ENCODE peak calls at places on chromosome X, in seven cellular contexts. One of them, this sample, is unnamed.

GRCh38 chrX:7941390-7942042 is 14.3 kb upstream of the PNPLA4 start:
- DNase-seq in sigmoid colon: no peak
- DNase-seq in BE2C: no peak
- DNase-seq in GM13976: no peak
- DNase-seq in AG04450: no peak
- DNase-seq in CD4-positive, alpha-beta T cell: no peak
- DNase-seq in cardiac fibroblast: peak
- DNase-seq in this sample: no peak

GRCh38 chrX:78693547-78693946 is 34.4 kb upstream of the RTL3 start:
- DNase-seq in sigmoid colon: no peak
- DNase-seq in BE2C: no peak
- DNase-seq in cardiac fibroblast: no peak
- DNase-seq in AG04450: no peak
- DNase-seq in CD4-positive, alpha-beta T cell: no peak
- DNase-seq in GM13976: no peak
- DNase-seq in this sample: no peak

GRCh38 chrX:9555354-9555753 is 90.5 kb downstream of the TBL1X start:
- DNase-seq in GM13976: no peak
- DNase-seq in sigmoid colon: no peak
- DNase-seq in cardiac fibroblast: no peak
- DNase-seq in AG04450: no peak
- DNase-seq in CD4-positive, alpha-beta T cell: no peak
- DNase-seq in BE2C: no peak
- DNase-seq in this sample: peak

GRCh38 chrX:24682739-24683432 is 10.8 kb upstream of the POLA1 start:
- DNase-seq in sigmoid colon: no peak
- DNase-seq in GM13976: no peak
- DNase-seq in BE2C: no peak
- DNase-seq in AG04450: no peak
- DNase-seq in CD4-positive, alpha-beta T cell: no peak
- DNase-seq in cardiac fibroblast: no peak
- DNase-seq in this sample: no peak

GRCh38 chrX:136147966-136148365 is 633 bp downstream of the FHL1 start:
- DNase-seq in CD4-positive, alpha-beta T cell: no peak
- DNase-seq in sigmoid colon: peak
- DNase-seq in BE2C: peak
- DNase-seq in AG04450: no peak
- DNase-seq in cardiac fibroblast: no peak
- DNase-seq in GM13976: no peak
- DNase-seq in this sample: no peak

GRCh38 chrX:150572206-150572605 is 3.8 kb downstream of the MTM1 start:
- DNase-seq in cardiac fibroblast: no peak
- DNase-seq in AG04450: no peak
- DNase-seq in CD4-positive, alpha-beta T cell: no peak
- DNase-seq in GM13976: no peak
- DNase-seq in BE2C: no peak
- DNase-seq in sigmoid colon: no peak
- DNase-seq in this sample: no peak

GRCh38 chrX:65811558-65812228 is 144.2 kb downstream of the MSN start:
- DNase-seq in sigmoid colon: no peak
- DNase-seq in BE2C: no peak
- DNase-seq in CD4-positive, alpha-beta T cell: no peak
- DNase-seq in GM13976: no peak
- DNase-seq in AG04450: no peak
- DNase-seq in cardiac fibroblast: no peak
- DNase-seq in this sample: no peak

GRCh38 chrX:134374294-134374693 is 85.7 kb upstream of the HPRT1 start:
- DNase-seq in cardiac fibroblast: no peak
- DNase-seq in CD4-positive, alpha-beta T cell: no peak
- DNase-seq in sigmoid colon: no peak
- DNase-seq in BE2C: no peak
- DNase-seq in AG04450: no peak
- DNase-seq in GM13976: no peak
- DNase-seq in this sample: no peak

GRCh38 chrX:31165241-31166035 is 93.6 kb upstream of the FTHL17 start:
- DNase-seq in GM13976: no peak
- DNase-seq in cardiac fibroblast: peak
- DNase-seq in BE2C: no peak
- DNase-seq in AG04450: no peak
- DNase-seq in sigmoid colon: no peak
- DNase-seq in CD4-positive, alpha-beta T cell: no peak
- DNase-seq in this sample: no peak

GRCh38 chrX:133888941-133889340 is 96.5 kb downstream of the GPC3 start:
- DNase-seq in BE2C: no peak
- DNase-seq in GM13976: no peak
- DNase-seq in sigmoid colon: no peak
- DNase-seq in CD4-positive, alpha-beta T cell: no peak
- DNase-seq in AG04450: no peak
- DNase-seq in cardiac fibroblast: no peak
- DNase-seq in this sample: no peak

GRCh38 chrX:107324493-107325310 is 118.3 kb downstream of the DNAAF6 start:
- DNase-seq in CD4-positive, alpha-beta T cell: no peak
- DNase-seq in GM13976: peak
- DNase-seq in cardiac fibroblast: peak
- DNase-seq in BE2C: no peak
- DNase-seq in sigmoid colon: peak
- DNase-seq in AG04450: no peak
- DNase-seq in this sample: no peak

GRCh38 chrX:69027181-69028005 is 137.9 kb downstream of the PJA1 start:
- DNase-seq in GM13976: peak
- DNase-seq in cardiac fibroblast: peak
- DNase-seq in sigmoid colon: no peak
- DNase-seq in AG04450: peak
- DNase-seq in CD4-positive, alpha-beta T cell: no peak
- DNase-seq in BE2C: no peak
- DNase-seq in this sample: no peak